ENCODE peak calls at places on chromosomes 2 and 18, in ten cellular contexts. D is A549, W is thoracic aorta, K is upper lobe of right lung, J is uterus, T is body of pancreas, C is tibial artery, Z is adrenal gland, E is lower lobe of right lung, F is GM12878. O is an unnamed sample.

GRCh38 chr2:190477563-190478454 is 56.7 kb downstream of the NEMP2 start:
- DNase-seq in K (no peak), W (no peak), D (no peak), C (no peak), Z (no peak), T (no peak), F (no peak), J (no peak), E (no peak), O (no peak)

GRCh38 chr2:137437386-137437785 is 526.9 kb upstream of the HNMT start:
- DNase-seq in J (no peak), F (no peak), E (no peak), Z (no peak), C (no peak), K (no peak), D (no peak), W (no peak), T (no peak), O (peak; percentile 28)

GRCh38 chr2:220353897-220354296 is 726.5 kb downstream of the SLC4A3 start:
- DNase-seq in F (no peak), Z (no peak), D (no peak), K (no peak), J (no peak), C (no peak), E (no peak), W (no peak), T (no peak), O (peak; percentile 38)

GRCh38 chr2:192146069-192147006 is 48.4 kb downstream of the TMEFF2 start:
- DNase-seq in D (peak; percentile 18), E (no peak), T (no peak), C (no peak), W (no peak), J (no peak), Z (no peak), K (no peak), F (no peak), O (peak; percentile 55)

GRCh38 chr2:121076885-121077549 is 208.0 kb downstream of the TFCP2L1 start:
- DNase-seq in F (no peak), J (no peak), C (peak; percentile 74), T (peak; percentile 71), K (peak; percentile 87), Z (peak; percentile 77), E (peak; percentile 86), W (no peak), D (peak; percentile 75), O (peak; percentile 72)

GRCh38 chr18:5178519-5178918 is 18.5 kb downstream of the AKAIN1 start:
- DNase-seq in J (no peak), F (no peak), T (no peak), K (no peak), D (no peak), E (no peak), C (no peak), Z (no peak), W (no peak), O (no peak)

GRCh38 chr2:23042176-23042909 is 342.6 kb upstream of the KLHL29 start:
- DNase-seq in J (no peak), Z (no peak), F (no peak), T (peak; percentile 26), K (no peak), W (peak; percentile 39), D (no peak), C (peak; percentile 74), E (no peak), O (no peak)

GRCh38 chr18:2030647-2031046 is 540.7 kb downstream of the METTL4 start:
- DNase-seq in D (no peak), W (no peak), Z (no peak), F (no peak), C (no peak), J (no peak), E (no peak), T (no peak), K (no peak), O (no peak)

GRCh38 chr2:64524604-64525322 is 635 bp downstream of the AFTPH start:
- DNase-seq in C (no peak), K (no peak), T (peak; percentile 30), J (peak; percentile 20), F (no peak), E (no peak), Z (no peak), W (no peak), D (peak; percentile 28), O (peak; percentile 37)

GRCh38 chr18:8029731-8030130 is 462.6 kb downstream of the PTPRM start:
- DNase-seq in D (no peak), Z (no peak), J (no peak), K (no peak), W (no peak), C (no peak), F (no peak), E (no peak), T (no peak), O (no peak)

GRCh38 chr18:56709463-56709862 is 58.3 kb downstream of the WDR7 start:
- DNase-seq in D (peak; percentile 65), Z (no peak), E (no peak), J (no peak), K (no peak), W (no peak), F (peak; percentile 46), T (no peak), C (no peak), O (peak; percentile 52)

GRCh38 chr2:221407765-221408164 is 164.3 kb downstream of the EPHA4 start:
- DNase-seq in J (no peak), K (no peak), W (no peak), D (no peak), E (no peak), C (no peak), Z (no peak), T (no peak), F (no peak), O (no peak)

GRCh38 chr2:220297093-220297492 is 669.7 kb downstream of the SLC4A3 start:
- DNase-seq in K (no peak), Z (no peak), F (no peak), T (no peak), C (no peak), D (no peak), J (no peak), W (no peak), E (no peak), O (no peak)

GRCh38 chr2:218229239-218229638 is 12.2 kb downstream of the ARPC2 start:
- DNase-seq in K (no peak), Z (no peak), C (no peak), E (no peak), F (peak; percentile 88), T (peak; percentile 27), D (peak; percentile 23), W (no peak), J (no peak), O (peak; percentile 62)

GRCh38 chr2:222756951-222757645 is 85.6 kb downstream of the MOGAT1 start:
- DNase-seq in W (no peak), T (no peak), F (no peak), Z (no peak), K (no peak), E (no peak), J (no peak), C (no peak), D (peak; percentile 51), O (peak; percentile 90)
- H3K27ac ChIP-seq in W (no peak overlapping the region), T (no peak overlapping the region), F (no peak overlapping the region), Z (no peak overlapping the region), K (no peak overlapping the region), E (no peak overlapping the region), J (no peak overlapping the region), C (no peak overlapping the region), D (peak overlapping the region; percentile 80), O (peak overlapping the region; percentile 92)

DNA sequence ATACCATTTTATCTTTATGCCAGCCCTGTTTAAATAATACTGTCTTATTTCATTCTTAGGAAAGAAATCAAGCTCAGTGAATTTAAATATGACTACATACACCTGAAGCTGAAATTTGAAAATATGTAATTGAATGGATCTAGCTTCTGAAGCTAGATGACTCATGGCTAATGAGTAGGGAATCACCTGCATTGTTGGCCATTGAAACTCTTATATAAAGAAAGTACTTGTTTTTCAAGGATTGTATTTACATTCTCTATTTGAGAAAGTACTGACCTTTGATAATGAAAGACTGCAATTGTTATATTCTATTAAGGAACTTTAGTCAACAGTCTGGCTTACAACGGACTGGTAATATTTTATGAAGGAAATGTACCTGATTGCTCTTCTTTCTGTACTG is 346.7 kb upstream of the LRATD1 start:
- DNase-seq in D (no peak), C (no peak), W (no peak), Z (no peak), E (no peak), J (no peak), K (no peak), F (no peak), T (no peak), O (no peak)
- TF ChIP-seq CTCF in D (no peak), C (no peak), W (no peak), Z (no peak), E (no peak), J (no peak), K (no peak), F (no peak), T (no peak), O (no peak)

DNA sequence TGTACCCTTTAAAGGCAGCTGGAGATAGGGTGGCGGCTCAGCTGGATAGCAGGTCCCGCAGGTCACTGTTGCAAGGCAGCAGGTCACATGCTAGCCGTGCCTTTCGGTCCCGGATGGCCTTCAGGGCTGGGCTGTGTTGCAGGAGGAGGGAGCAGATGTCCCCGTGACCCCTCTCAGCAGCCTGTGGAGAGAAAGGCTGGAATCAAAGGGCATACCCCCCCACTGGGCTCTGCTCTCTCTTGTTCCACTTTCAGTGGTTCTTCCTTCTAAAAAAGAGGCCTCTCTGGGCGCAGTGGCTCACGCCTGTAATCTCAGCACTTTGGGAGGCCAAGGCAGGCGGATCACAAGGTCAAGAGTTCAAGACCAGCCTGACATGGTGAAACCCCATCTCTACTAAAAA is 4.4 kb upstream of the ANKRD23 start:
- DNase-seq in E (no peak), T (no peak), C (no peak), F (no peak), J (no peak), W (no peak), K (no peak), D (no peak), Z (peak; percentile 80), O (no peak)
- H3K27ac ChIP-seq in E (no peak overlapping the region), T (no peak overlapping the region), C (no peak overlapping the region), F (no peak overlapping the region), J (no peak overlapping the region), W (no peak overlapping the region), K (no peak overlapping the region), D (no peak overlapping the region), Z (peak overlapping the region; percentile 32), O (no peak overlapping the region)

GRCh38 chr2:10054976-10055375 is 11.6 kb downstream of the KLF11 start:
- DNase-seq in W (no peak), Z (no peak), E (peak; percentile 20), C (no peak), F (no peak), K (no peak), T (no peak), J (no peak), D (no peak), O (no peak)

GRCh38 chr2:10056439-10056838 is 13.1 kb downstream of the KLF11 start:
- DNase-seq in K (no peak), E (peak; percentile 23), D (no peak), J (no peak), T (no peak), C (no peak), F (no peak), W (no peak), Z (no peak), O (no peak)

GRCh38 chr2:10053351-10053750 is 10.0 kb downstream of the KLF11 start:
- DNase-seq in C (no peak), J (no peak), T (peak; percentile 49), E (peak; percentile 20), D (no peak), F (no peak), W (no peak), K (no peak), Z (no peak), O (no peak)

GRCh38 chr2:10052216-10052615 is 8.9 kb downstream of the KLF11 start:
- DNase-seq in W (no peak), J (no peak), C (no peak), E (peak; percentile 37), T (no peak), F (no peak), D (no peak), K (no peak), Z (no peak), O (no peak)

GRCh38 chr2:10054424-10054823 is 11.1 kb downstream of the KLF11 start:
- DNase-seq in F (no peak), E (peak; percentile 24), Z (no peak), T (no peak), D (no peak), J (no peak), C (no peak), K (no peak), W (no peak), O (no peak)
- TF ChIP-seq CTCF in F (no peak), E (no peak), Z (no peak), T (no peak), D (no peak), J (no peak), C (no peak), K (peak; percentile 8), W (no peak), O (no peak)